ENCODE peak calls at places on chromosomes 5 and 9, in four cellular contexts. U is thyroid gland, S is BJ, F is DND-41. T is an unnamed sample.

GRCh38 chr5:27242258-27242626 is 203.9 kb upstream of the CDH9 start:
- DNase-seq in U (no peak), S (no peak), F (no peak), T (no peak)

GRCh38 chr5:176619569-176620332 is 9.8 kb upstream of the GPRIN1 start:
- DNase-seq in U (no peak), S (no peak), F (no peak), T (no peak)

GRCh38 chr9:16139781-16140180 is 586.9 kb downstream of the CCDC171 start:
- DNase-seq in U (no peak), S (no peak), F (no peak), T (no peak)

GRCh38 chr9:134314039-134314949 is 12.0 kb upstream of the RXRA start:
- DNase-seq in U (no peak), S (no peak), F (no peak), T (no peak)

GRCh38 chr5:31761877-31762276 is 122.9 kb downstream of the PDZD2 start:
- DNase-seq in U (no peak), S (no peak), F (no peak), T (no peak)

GRCh38 chr5:1526151-1526631 is 2.4 kb upstream of the LPCAT1 start:
- DNase-seq in U (no peak), S (no peak), F (peak; percentile 2), T (no peak)

GRCh38 chr9:107472581-107473335 is 16.8 kb downstream of the KLF4 start:
- DNase-seq in U (no peak), S (no peak), F (no peak), T (no peak)

GRCh38 chr9:28999806-29000205 is 1426.5 kb upstream of the C9orf72 start:
- DNase-seq in U (no peak), S (no peak), F (no peak), T (no peak)

GRCh38 chr5:173278641-173279040 is 43.6 kb upstream of the NKX2-5 start:
- DNase-seq in U (no peak), S (no peak), F (no peak), T (no peak)

DNA sequence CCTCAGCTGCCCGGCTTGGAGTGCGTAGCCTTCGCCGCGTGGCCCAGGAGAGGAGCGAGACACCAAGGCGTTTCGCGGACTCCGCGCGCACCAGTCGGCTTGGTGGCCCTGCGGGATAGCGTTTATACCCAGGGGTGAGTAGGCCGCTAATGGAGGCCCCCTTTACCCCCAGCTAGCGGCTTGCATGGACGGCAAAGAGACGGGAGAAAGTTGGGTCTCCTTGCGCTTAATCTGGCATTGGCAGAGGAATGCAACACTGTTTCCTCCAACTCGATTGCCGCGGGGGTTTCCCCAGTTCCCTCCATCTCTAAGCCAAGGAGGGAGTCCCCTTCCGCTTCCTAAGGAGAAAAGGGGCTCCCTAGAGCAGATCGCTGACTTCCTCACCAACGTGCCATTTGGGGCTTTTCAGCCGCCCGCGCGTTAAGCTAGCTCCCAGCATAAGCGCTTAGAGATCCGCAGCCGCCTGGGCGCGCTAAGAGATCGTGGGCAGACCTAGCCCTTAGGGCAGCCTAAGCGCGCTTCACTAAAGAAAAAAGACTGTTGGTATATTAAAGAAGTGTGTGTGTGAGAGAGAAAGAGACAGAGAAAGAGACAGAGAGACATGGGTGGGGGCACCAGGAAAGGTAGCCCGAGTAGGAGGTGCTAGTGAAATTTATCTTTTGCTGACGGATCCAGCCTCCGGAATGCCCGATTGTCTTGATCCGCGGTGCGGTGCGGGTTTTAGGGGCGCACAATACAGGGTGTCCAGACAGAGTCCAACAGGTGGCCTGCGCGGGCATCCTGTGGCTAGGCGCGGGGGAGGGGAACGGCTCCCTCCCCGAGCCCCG is 597.9 kb upstream of the SGCD start:
- DNase-seq in U (no peak), S (no peak), F (no peak), T (no peak)
- TF ChIP-seq CTCF in U (no peak), S (no peak), F (no peak), T (no peak)

GRCh38 chr9:34096751-34097150 is 29.7 kb downstream of the DCAF12 start:
- DNase-seq in U (no peak), S (no peak), F (no peak), T (no peak)

GRCh38 chr9:34097865-34098264 is 28.6 kb downstream of the DCAF12 start:
- DNase-seq in U (no peak), S (no peak), F (no peak), T (peak; percentile 11)

GRCh38 chr9:34102796-34103195 is 23.7 kb downstream of the DCAF12 start:
- DNase-seq in U (no peak), S (no peak), F (no peak), T (no peak)

GRCh38 chr9:34093578-34093977 is 32.9 kb downstream of the DCAF12 start:
- DNase-seq in U (peak; percentile 47), S (no peak), F (no peak), T (no peak)

DNA sequence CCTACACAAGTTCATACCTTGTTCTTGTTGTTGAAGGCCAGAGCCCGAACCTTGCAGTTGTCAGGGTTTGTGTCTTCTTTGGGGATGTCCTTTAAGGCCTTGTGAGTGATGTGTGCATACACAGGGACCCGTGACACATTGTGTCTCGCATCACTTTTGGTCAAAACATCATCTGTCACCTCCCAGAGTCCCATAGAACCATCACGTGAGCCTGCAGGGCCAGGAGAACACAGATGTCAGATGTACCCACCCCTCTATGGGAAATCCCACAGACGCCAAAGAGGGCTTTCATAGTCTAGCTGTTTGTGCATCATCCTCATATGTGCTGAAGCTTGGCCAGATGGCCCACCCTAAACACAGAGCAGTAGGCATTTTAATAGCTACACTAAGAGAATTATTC is 28.2 kb downstream of the DCAF12 start:
- DNase-seq in U (no peak), S (no peak), F (no peak), T (peak; percentile 46)
- H3K4me3 ChIP-seq in U (no peak overlapping the region), S (no peak overlapping the region), F (no peak overlapping the region), T (no peak overlapping the region)

GRCh38 chr5:132267166-132267739 is 9.8 kb downstream of the PDLIM4 start:
- DNase-seq in U (no peak), S (no peak), F (no peak), T (no peak)

GRCh38 chr5:132264546-132265335 is 7.2 kb downstream of the PDLIM4 start:
- DNase-seq in U (no peak), S (no peak), F (no peak), T (no peak)

GRCh38 chr5:132266031-132266835 is 8.7 kb downstream of the PDLIM4 start:
- DNase-seq in U (no peak), S (no peak), F (no peak), T (no peak)

GRCh38 chr5:132266836-132267160 is 9.3 kb downstream of the PDLIM4 start:
- DNase-seq in U (no peak), S (no peak), F (no peak), T (no peak)

GRCh38 chr5:132265336-132266030 is 8.0 kb downstream of the PDLIM4 start:
- DNase-seq in U (peak; percentile 29), S (peak; percentile 98), F (no peak), T (no peak)
- TF ChIP-seq CTCF in U (no peak), S (peak; percentile 28), F (no peak), T (no peak)

GRCh38 chr5:181281077-181281983 is 20.4 kb upstream of the TRIM52 start:
- DNase-seq in U (no peak), S (no peak), F (no peak), T (no peak)

GRCh38 chr5:181282874-181283273 is 21.9 kb upstream of the TRIM52 start:
- DNase-seq in U (no peak), S (no peak), F (no peak), T (no peak)

GRCh38 chr5:181280251-181280762 is 19.4 kb upstream of the TRIM52 start:
- DNase-seq in U (no peak), S (no peak), F (no peak), T (no peak)

GRCh38 chr5:181283347-181283746 is 22.4 kb upstream of the TRIM52 start:
- DNase-seq in U (no peak), S (no peak), F (no peak), T (no peak)

DNA sequence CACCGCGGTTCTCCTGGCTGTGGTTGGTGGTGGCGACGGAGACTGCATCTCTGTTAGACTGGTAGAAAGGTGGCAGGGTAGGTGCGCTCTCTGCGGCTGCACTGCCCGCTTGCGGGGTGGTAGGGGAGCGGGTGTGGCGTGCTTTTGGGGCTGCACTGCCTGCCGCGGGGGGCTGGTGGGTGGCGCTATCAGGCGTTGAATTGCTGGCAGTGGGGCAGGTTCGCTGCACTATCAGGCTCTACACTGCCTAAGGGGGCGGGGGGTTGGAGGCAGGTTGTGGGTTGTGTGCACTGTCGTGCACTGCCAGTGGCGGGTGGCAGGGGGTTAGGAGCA is 21.0 kb upstream of the TRIM52 start:
- DNase-seq in U (no peak), S (no peak), F (no peak), T (no peak)
- H3K4me3 ChIP-seq in U (no peak overlapping the region), S (no peak overlapping the region), F (no peak overlapping the region), T (no peak overlapping the region)

GRCh38 chr9:86097510-86098224 is 1.7 kb downstream of the GOLM1 start:
- DNase-seq in U (no peak), S (no peak), F (no peak), T (no peak)

GRCh38 chr9:86096382-86096781 is 3.0 kb downstream of the GOLM1 start:
- DNase-seq in U (no peak), S (no peak), F (no peak), T (peak; percentile 22)

GRCh38 chr9:86098793-86099694 is at the start of gene GOLM1:
- DNase-seq in U (peak; percentile 55), S (no peak), F (no peak), T (peak; percentile 71)

GRCh38 chr9:86091477-86091876 is 7.9 kb downstream of the GOLM1 start:
- DNase-seq in U (no peak), S (no peak), F (no peak), T (no peak)

DNA sequence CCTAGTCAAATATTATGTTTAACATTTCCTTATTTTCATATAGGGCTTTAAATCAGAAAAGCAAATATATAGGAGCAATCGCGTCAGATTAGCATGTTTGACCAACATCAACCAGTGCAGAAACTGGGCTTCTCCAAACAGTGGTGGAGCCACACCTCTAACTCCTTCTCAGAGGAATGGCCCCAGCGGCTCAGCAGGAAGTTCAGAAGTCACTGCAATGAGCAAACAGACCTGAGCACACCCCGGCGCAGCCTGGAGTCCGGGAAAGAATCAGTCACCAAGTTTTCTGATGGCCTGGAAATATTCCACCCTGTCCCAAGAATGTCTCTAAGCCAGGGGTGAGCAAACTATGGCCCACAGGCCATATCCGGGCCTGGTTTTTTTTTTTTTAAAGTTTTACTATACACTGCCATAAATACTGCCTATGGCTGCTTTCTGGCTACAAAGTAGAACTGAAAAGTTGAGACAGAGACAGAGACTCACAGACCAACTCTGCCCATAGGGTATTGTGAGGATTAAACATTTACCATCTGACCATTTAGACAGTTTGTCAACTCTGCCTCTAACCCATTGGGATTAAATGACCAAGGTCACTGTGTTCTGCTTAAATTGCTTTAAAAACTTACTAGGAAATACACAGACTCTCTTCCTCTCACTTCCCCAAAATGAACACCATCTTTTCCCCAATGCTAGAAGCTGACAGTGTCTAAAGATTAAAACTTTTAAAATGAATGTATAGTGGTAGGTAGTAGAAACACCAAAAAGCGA is 5.4 kb downstream of the GOLM1 start:
- DNase-seq in U (no peak), S (no peak), F (no peak), T (no peak)
- TF ChIP-seq CTCF in U (no peak), S (no peak), F (no peak), T (no peak)

DNA sequence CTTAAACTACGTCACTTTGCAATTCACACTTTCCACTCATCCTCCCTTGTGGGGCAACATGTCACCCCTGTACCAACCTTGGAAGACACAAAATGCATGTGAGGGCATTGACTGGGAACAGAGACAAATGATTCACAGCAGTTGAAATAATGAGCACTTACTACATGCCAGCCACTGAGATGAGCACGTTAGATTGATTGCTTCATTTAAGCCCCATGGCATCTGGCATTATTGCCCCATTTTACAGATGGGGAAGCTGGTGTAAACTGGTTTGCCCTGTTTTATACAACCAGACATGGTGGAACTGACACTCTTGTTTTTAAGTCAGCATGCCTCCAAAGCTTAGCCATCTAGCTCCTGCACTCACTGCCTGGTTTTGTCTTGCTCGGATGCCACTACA is 204.7 kb downstream of the PAPPA start:
- DNase-seq in U (no peak), S (no peak), F (no peak), T (no peak)
- H3K4me3 ChIP-seq in U (no peak overlapping the region), S (no peak overlapping the region), F (no peak overlapping the region), T (no peak overlapping the region)